ENCODE peak calls at places on chromosomes 5 and 9, in four cellular contexts. O, J, Q and P are unnamed samples.

GRCh38 chr5:35780236-35780635 is 76.5 kb upstream of the IL7R start:
- DNase-seq in Q (no peak), O (no peak), J (no peak), P (no peak)

GRCh38 chr5:34516686-34517085 is 139.4 kb upstream of the RAI14 start:
- DNase-seq in O (no peak), Q (peak; percentile 77), J (no peak), P (no peak)

GRCh38 chr5:142322747-142323479 is 1.9 kb downstream of the SPRY4 start:
- DNase-seq in J (peak; percentile 78), O (peak; percentile 69), Q (peak; percentile 74), P (peak; percentile 14)

GRCh38 chr5:35371971-35372426 is 141.7 kb upstream of the PRLR start:
- DNase-seq in Q (no peak), J (peak; percentile 73), O (no peak), P (no peak)

GRCh38 chr9:95215368-95215898 is 102.1 kb downstream of the FANCC start:
- DNase-seq in O (no peak), J (no peak), Q (no peak), P (no peak)

GRCh38 chr9:98429613-98430012 is 174.2 kb upstream of the TBC1D2 start:
- DNase-seq in J (no peak), Q (peak; percentile 32), O (peak; percentile 80), P (no peak)

GRCh38 chr9:86353591-86354047 is 591 bp downstream of the TUT7 start:
- DNase-seq in Q (no peak), O (no peak), J (peak; percentile 73), P (no peak)

GRCh38 chr5:1515921-1516571 is 7.7 kb downstream of the LPCAT1 start:
- DNase-seq in Q (peak; percentile 65), J (peak; percentile 98), O (peak; percentile 55), P (no peak)

GRCh38 chr5:151252762-151253603 is at the start of gene GM2A:
- DNase-seq in Q (peak; percentile 100), J (peak; percentile 100), O (peak; percentile 99), P (peak; percentile 98)
- H3K18ac ChIP-seq in Q (peak within 1 kb of the TSS; percentile 94), J (peak within 1 kb of the TSS; percentile 86), O (peak within 1 kb of the TSS; percentile 55), P (peak within 1 kb of the TSS; percentile 73)

GRCh38 chr9:105858284-105858683 is 163.9 kb downstream of the TMEM38B start:
- DNase-seq in O (no peak), Q (no peak), J (no peak), P (no peak)

GRCh38 chr9:105856020-105856419 is 161.7 kb downstream of the TMEM38B start:
- DNase-seq in O (no peak), J (no peak), Q (no peak), P (no peak)

GRCh38 chr9:105860526-105860925 is 166.2 kb downstream of the TMEM38B start:
- DNase-seq in Q (no peak), J (no peak), O (no peak), P (no peak)

GRCh38 chr9:105859428-105860091 is 165.2 kb downstream of the TMEM38B start:
- DNase-seq in J (no peak), O (no peak), Q (no peak), P (no peak)

DNA sequence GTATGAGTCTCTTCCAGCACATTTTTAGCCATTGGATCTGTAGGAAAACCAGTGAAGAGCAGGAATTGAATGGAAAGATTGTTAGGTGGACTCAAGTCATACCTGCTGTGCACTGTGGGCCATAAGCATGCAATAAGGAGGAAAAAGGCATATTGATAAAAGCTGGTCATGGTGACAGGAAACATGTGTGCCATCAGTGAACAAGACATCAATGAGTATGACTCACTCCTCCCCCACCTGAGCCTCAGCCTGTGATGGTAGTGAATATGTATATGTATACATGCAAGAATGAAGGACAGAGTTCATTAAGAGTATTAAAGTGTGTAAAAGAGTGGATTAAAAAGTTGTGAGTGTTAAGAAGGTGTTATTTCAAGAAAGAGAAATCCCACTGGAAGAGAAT is 164.5 kb downstream of the TMEM38B start:
- DNase-seq in Q (no peak), J (no peak), O (no peak), P (no peak)
- H3K4me3 ChIP-seq in Q (no peak overlapping the region), J (no peak overlapping the region), O (no peak overlapping the region), P (no peak overlapping the region)

GRCh38 chr5:147346006-147346561 is 111.3 kb downstream of the STK32A start:
- DNase-seq in Q (no peak), J (no peak), O (no peak), P (no peak)

GRCh38 chr5:147344861-147345260 is 110.0 kb downstream of the STK32A start:
- DNase-seq in J (no peak), Q (no peak), O (no peak), P (no peak)

GRCh38 chr5:147349241-147349640 is 114.4 kb downstream of the STK32A start:
- DNase-seq in Q (no peak), O (no peak), J (no peak), P (no peak)

DNA sequence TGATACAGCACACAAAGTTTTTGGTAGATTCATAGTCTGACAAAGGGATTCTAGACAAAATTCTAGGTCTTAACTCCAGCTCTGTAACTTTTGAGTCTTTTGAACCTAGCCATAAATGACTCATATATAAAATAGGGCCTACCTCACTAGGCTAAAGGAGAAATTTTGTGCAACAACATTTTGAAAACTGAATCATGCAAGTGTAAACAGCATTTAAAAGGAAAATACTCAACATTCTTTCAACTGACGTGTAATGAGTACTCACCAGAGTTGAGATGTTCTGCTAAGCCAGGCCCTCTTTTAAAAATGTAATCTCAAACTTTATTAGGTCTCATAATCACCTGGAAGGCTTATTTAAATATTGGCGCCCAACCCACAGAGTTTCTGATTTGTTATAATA is 113.2 kb downstream of the STK32A start:
- DNase-seq in O (peak; percentile 34), Q (no peak), J (peak; percentile 47), P (no peak)
- H3K18ac ChIP-seq in O (no peak overlapping the region), Q (no peak overlapping the region), J (no peak overlapping the region), P (no peak overlapping the region)

DNA sequence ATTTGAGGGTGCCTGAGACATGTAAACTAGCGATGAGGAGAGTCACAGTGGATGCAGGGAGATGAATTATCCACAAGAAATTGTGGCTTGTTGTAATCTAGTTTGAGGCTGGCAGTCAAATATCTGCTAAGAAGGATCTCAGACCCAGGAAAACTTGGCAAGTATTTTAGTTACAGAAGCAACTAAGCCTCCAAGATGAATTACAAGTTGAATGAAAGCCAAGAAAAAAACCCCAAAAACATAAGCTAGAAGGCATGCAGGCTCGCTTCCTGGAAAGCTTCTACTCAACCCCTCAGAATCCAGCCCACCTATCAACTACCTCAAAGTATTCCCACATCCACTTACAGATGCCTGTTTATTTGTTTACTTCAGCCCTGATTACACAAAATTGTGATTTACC is 696.9 kb downstream of the MAT2B start:
- DNase-seq in O (peak; percentile 64), J (no peak), Q (no peak), P (no peak)
- H3K4me3 ChIP-seq in O (no peak overlapping the region), J (no peak overlapping the region), Q (no peak overlapping the region), P (no peak overlapping the region)

DNA sequence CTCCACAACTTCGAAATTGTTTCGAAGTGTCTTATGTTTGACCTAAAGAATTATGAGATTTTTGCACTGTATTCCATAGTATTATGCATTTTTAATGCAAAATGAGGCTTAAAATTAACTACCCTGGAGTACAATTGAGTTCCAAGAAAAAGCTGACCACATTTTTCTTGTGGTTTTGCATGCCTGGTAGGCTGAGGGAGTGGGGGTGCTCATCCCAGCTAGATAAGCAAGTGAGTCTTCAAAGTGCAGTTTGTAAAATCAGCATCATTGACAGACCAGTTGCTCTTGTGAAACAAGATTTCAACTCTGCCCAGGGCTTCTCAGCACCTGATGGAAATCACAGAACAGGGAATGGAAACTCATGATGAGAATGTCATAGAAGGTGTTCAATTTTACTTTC is 17.0 kb upstream of the NDUFS4 start:
- DNase-seq in O (peak; percentile 66), J (no peak), Q (no peak), P (no peak)
- H3K18ac ChIP-seq in O (no peak overlapping the region), J (no peak overlapping the region), Q (no peak overlapping the region), P (no peak overlapping the region)

GRCh38 chr5:150782850-150783249 is 4.3 kb downstream of the SMIM3 start:
- DNase-seq in Q (no peak), O (no peak), J (no peak), P (no peak)
- H3K4me3 ChIP-seq in Q (peak overlapping the region; percentile 64), O (no peak overlapping the region), J (no peak overlapping the region), P (no peak overlapping the region)

DNA sequence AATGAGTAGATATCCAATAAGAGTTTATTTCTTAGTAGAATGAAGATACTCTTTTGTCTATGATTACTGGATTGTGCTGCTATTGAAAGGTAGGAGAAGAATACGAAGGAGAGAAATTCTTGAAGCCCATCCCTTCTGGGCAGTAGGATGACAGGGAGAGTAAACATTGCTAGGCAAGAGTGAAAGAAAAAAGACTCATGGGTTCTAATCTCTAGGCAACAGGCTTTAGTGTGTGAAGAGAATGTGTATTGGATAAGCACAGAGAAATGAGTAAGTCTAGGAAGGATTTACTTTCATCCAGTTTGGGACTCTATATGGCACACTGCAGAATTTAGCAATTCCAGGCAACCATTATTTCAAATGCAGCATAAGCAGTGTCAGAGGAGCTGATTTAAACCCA is 216.0 kb downstream of the GABRG2 start:
- DNase-seq in O (no peak), Q (no peak), J (no peak), P (no peak)
- H3K18ac ChIP-seq in O (no peak overlapping the region), Q (no peak overlapping the region), J (no peak overlapping the region), P (no peak overlapping the region)

GRCh38 chr5:2742921-2743679 is 8.4 kb downstream of the IRX2 start:
- DNase-seq in Q (no peak), O (no peak), J (no peak), P (no peak)

GRCh38 chr5:2740051-2740848 is 11.2 kb downstream of the IRX2 start:
- DNase-seq in Q (no peak), J (no peak), O (no peak), P (no peak)

GRCh38 chr5:2739360-2740050 is 12.0 kb downstream of the IRX2 start:
- DNase-seq in Q (no peak), O (no peak), J (peak; percentile 57), P (no peak)

GRCh38 chr5:2741946-2742345 is 9.5 kb downstream of the IRX2 start:
- DNase-seq in Q (no peak), J (no peak), O (no peak), P (no peak)

DNA sequence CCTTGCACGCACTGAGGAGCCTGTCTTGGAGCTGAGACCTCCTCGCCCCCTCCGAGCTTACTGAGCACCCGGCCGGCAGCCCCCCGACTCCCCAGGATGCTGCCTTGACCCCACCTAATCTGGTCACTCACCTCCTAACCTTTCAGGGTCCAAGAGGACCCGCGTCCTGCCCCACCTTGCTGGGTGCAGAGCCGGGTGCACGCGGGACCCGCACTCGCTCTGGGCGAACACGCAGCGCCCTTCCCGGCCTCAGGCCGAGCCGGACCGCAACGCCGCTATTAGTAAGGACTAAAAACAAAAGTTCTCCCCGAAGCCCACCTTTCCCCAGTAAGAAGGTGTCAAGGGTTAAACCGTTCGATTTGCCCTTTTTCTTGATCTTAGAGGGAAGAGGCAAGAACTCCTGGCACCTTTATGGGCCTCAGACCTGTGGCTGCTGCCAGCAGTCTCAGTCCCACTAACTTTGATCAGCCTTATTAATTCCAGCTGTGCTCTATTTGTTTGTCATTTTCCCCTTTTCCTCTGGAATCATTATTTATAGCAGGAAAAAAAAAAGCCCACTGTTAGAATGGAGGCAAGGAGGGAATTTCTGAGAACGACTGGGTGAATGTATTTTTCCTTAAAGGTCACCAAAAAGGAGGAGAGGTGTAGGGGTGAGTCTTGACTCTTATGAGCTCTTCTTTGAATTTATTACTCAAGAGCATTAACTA is 10.5 kb downstream of the IRX2 start:
- DNase-seq in J (no peak), O (no peak), Q (no peak), P (no peak)
- H3K4me3 ChIP-seq in J (no peak overlapping the region), O (no peak overlapping the region), Q (no peak overlapping the region), P (no peak overlapping the region)